ENCODE peak calls at places on chromosomes 11 and 22, in five cellular contexts. S, Q, F, T and Y are unnamed samples.

GRCh38 chr11:94077568-94078293 is 50.9 kb upstream of the PANX1 start:
- DNase-seq in T (no peak), Q (no peak), S (no peak), F (no peak), Y (no peak)

GRCh38 chr22:37633693-37634504 is 5.6 kb upstream of the SH3BP1 start:
- DNase-seq in T (peak), S (peak), Q (peak), F (peak), Y (peak)

GRCh38 chr22:36540867-36541642 is 12.1 kb upstream of the EIF3D start:
- DNase-seq in Q (no peak), F (no peak), S (no peak), T (no peak), Y (no peak)

GRCh38 chr11:106133529-106133928 is 56.1 kb downstream of the AASDHPPT start:
- DNase-seq in F (no peak), S (no peak), T (no peak), Q (no peak), Y (no peak)

GRCh38 chr22:49296561-49296960 is 531.1 kb downstream of the BRD1 start:
- DNase-seq in T (no peak), S (no peak), Q (no peak), F (no peak), Y (peak)

GRCh38 chr11:44575288-44575672 is 9.8 kb downstream of the CD82 start:
- DNase-seq in Q (no peak), T (peak), S (peak), F (no peak), Y (no peak)

GRCh38 chr22:30435674-30436126 is 10.1 kb downstream of the MTFP1 start:
- DNase-seq in F (no peak), T (no peak), Q (no peak), S (no peak), Y (no peak)

GRCh38 chr11:3637201-3637600 is 4.6 kb downstream of the ART5 start:
- DNase-seq in F (no peak), S (no peak), T (no peak), Q (no peak), Y (no peak)

GRCh38 chr11:45573728-45574127 is 91.7 kb downstream of the CHST1 start:
- DNase-seq in F (no peak), Q (no peak), S (no peak), T (no peak), Y (no peak)

GRCh38 chr22:37659066-37659896 is 758 bp downstream of the PDXP start:
- DNase-seq in S (no peak), T (no peak), Q (no peak), F (no peak), Y (no peak)

GRCh38 chr11:33471541-33471940 is 214.4 kb downstream of the HIPK3 start:
- DNase-seq in S (no peak), T (no peak), Q (no peak), F (no peak), Y (no peak)

GRCh38 chr22:29480512-29481264 is 670 bp downstream of the NEFH start:
- DNase-seq in S (peak), Q (no peak), F (no peak), T (peak), Y (peak)

GRCh38 chr11:66677599-66678375 is at the start of gene RBM4B:
- DNase-seq in F (peak), S (peak), Q (peak), T (peak), Y (peak)
- H3K18ac ChIP-seq in F (peak), S (peak), Q (peak), T (peak), Y (peak)

GRCh38 chr11:83438438-83438837 is 152.3 kb upstream of the CCDC90B start:
- DNase-seq in S (no peak), Q (no peak), F (no peak), T (no peak), Y (no peak)
- H2BK15ac ChIP-seq in S (no peak), Q (no peak), F (no peak), T (no peak), Y (no peak)

GRCh38 chr22:46753360-46753759 is 9.1 kb upstream of the TBC1D22A start:
- DNase-seq in Q (no peak), T (no peak), F (no peak), S (no peak), Y (no peak)

GRCh38 chr22:46750861-46751260 is 11.6 kb upstream of the TBC1D22A start:
- DNase-seq in Q (no peak), S (no peak), F (no peak), T (no peak), Y (no peak)

GRCh38 chr22:46752911-46753310 is 9.5 kb upstream of the TBC1D22A start:
- DNase-seq in Q (no peak), S (no peak), T (no peak), F (no peak), Y (no peak)

GRCh38 chr22:46753761-46754109 is 8.7 kb upstream of the TBC1D22A start:
- DNase-seq in F (no peak), Q (no peak), S (no peak), T (no peak), Y (no peak)

GRCh38 chr22:46752286-46752685 is 10.2 kb upstream of the TBC1D22A start:
- DNase-seq in Q (no peak), T (no peak), S (no peak), F (no peak), Y (no peak)
- H3K18ac ChIP-seq in Q (no peak), T (peak), S (no peak), F (no peak), Y (no peak)

GRCh38 chr11:99423435-99423983 is 402.8 kb downstream of the CNTN5 start:
- DNase-seq in S (no peak), Q (no peak), T (no peak), F (no peak), Y (peak)
- H2BK15ac ChIP-seq in S (no peak), Q (no peak), T (no peak), F (no peak), Y (no peak)

GRCh38 chr11:96197801-96198465 is 145.1 kb downstream of the MAML2 start:
- DNase-seq in T (no peak), S (no peak), F (no peak), Q (no peak), Y (no peak)

GRCh38 chr11:96196074-96196787 is 146.8 kb downstream of the MAML2 start:
- DNase-seq in Q (peak), F (no peak), S (no peak), T (no peak), Y (no peak)

GRCh38 chr11:96199563-96200025 is 143.4 kb downstream of the MAML2 start:
- DNase-seq in T (peak), S (peak), F (no peak), Q (no peak), Y (no peak)

GRCh38 chr11:96198466-96198808 is 144.6 kb downstream of the MAML2 start:
- DNase-seq in F (no peak), Q (no peak), T (no peak), S (no peak), Y (no peak)

GRCh38 chr11:96197221-96197620 is 145.8 kb downstream of the MAML2 start:
- DNase-seq in F (no peak), S (no peak), Q (no peak), T (no peak), Y (no peak)
- H3K18ac ChIP-seq in F (no peak), S (peak), Q (no peak), T (peak), Y (no peak)

GRCh38 chr11:110988731-110989130 is 256.8 kb upstream of the POU2AF2 start:
- DNase-seq in F (no peak), T (no peak), Q (no peak), S (no peak), Y (no peak)

GRCh38 chr11:110982214-110982613 is 263.3 kb upstream of the POU2AF2 start:
- DNase-seq in S (no peak), Q (no peak), T (no peak), F (no peak), Y (no peak)

GRCh38 chr11:110986016-110986415 is 259.5 kb upstream of the POU2AF2 start:
- DNase-seq in F (no peak), T (no peak), Q (no peak), S (no peak), Y (no peak)

GRCh38 chr11:110979696-110980095 is 265.8 kb upstream of the POU2AF2 start:
- DNase-seq in F (no peak), T (no peak), Q (no peak), S (peak), Y (no peak)

GRCh38 chr11:110984147-110984546 is 261.4 kb upstream of the POU2AF2 start:
- DNase-seq in T (peak), F (no peak), Q (no peak), S (peak), Y (no peak)
- H2BK15ac ChIP-seq in T (no peak), F (no peak), Q (no peak), S (peak), Y (no peak)

GRCh38 chr11:75851203-75851602 is 36.2 kb downstream of the UVRAG start:
- DNase-seq in T (no peak), S (no peak), F (no peak), Q (no peak), Y (no peak)
- H3K18ac ChIP-seq in T (no peak), S (no peak), F (no peak), Q (no peak), Y (no peak)

DNA sequence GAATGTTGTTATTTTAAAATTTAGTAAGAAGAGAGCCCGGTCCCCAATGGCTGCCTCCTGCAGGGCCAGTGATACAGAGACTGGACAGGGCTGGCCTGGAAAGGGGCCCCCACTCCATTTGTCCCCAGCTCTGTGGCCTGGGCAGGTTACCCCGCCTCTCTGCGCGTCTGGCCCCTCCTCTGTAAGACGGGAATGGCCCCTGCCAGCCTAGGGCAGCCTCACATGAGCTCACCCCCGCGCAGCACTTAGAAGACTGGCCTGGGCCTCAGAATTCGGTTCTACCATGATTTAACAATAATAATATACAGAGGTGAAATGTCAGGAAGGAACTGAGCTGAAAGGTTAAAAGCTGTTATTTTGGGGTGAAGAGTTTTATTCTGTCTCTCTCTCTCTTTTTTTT is 1.3 kb downstream of the APOBEC3G start:
- DNase-seq in F (no peak), T (no peak), S (no peak), Q (no peak), Y (no peak)
- H2BK15ac ChIP-seq in F (no peak), T (peak), S (no peak), Q (no peak), Y (no peak)

DNA sequence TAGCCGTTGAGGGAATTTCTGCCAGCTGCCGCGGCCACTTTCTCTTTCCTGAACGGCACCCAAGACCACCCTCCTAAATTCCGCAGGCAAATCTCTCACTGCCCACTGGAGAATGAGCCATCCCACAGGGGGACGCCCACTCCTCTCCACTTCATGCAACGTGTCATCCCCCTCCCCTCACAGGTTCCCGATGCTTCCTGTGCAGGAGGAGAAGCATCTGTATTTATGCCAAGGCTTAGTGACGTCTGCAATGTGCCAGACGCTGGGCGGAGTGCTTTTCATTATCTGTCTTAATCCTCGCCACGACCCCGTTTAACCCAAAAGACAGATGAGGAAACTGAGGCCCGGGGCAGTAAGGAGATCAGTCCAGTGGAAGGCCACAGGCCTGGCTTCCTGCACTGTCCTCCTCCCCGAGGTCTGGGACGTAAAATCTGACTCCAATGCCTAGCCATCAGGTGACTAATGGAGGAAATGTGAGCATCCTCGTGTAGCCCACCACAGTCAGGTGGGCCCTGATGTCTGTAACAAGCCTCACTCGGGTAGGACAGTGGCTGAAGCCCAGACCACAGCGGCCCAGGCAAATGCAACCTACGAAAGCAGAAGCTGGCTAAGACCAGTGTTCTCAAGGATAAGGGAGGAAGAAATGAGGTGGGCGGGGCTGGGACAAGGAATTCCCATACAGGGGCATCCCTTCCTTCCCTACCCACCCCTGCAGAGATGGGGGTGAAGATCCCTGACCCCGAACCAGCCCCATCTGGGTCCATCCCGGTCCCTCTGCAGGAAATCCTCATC is 23.1 kb downstream of the MN1 start:
- DNase-seq in S (no peak), Q (no peak), T (no peak), F (no peak), Y (no peak)
- H3K18ac ChIP-seq in S (no peak), Q (peak), T (no peak), F (peak), Y (no peak)